ENCODE peak calls at places on chromosomes 1 and 21, in six cellular contexts. O is activated B cell treated with CpG ODN at 0.5 μM for 24 hours, J is GM12878, W is kidney, Z is transverse colon, F is colonic mucosa. V is an unnamed sample.

GRCh38 chr1:91570105-91570448 is 69.4 kb downstream of the CDC7 start:
- DNase-seq in O (no peak), J (no peak), W (no peak), Z (no peak), F (no peak), V (no peak)

GRCh38 chr1:3531928-3532327 is 77.5 kb downstream of the ARHGEF16 start:
- DNase-seq in O (no peak), J (no peak), W (no peak), Z (no peak), F (no peak), V (no peak)

GRCh38 chr1:180155202-180155682 is 573 bp downstream of the QSOX1 start:
- DNase-seq in O (peak), J (no peak), W (no peak), Z (peak), F (peak), V (no peak)

GRCh38 chr1:212727386-212728181 is 27.9 kb upstream of the BATF3 start:
- DNase-seq in O (no peak), J (no peak), W (peak), Z (no peak), F (no peak), V (no peak)

GRCh38 chr1:59697138-59697811 is 117.5 kb upstream of the HOOK1 start:
- DNase-seq in O (no peak), J (no peak), W (no peak), Z (no peak), F (no peak), V (no peak)

GRCh38 chr21:36381841-36382589 is 3.2 kb upstream of the CHAF1B start:
- DNase-seq in O (no peak), J (no peak), W (no peak), Z (no peak), F (no peak), V (no peak)

GRCh38 chr1:109627692-109628399 is 8.2 kb downstream of the AMPD2 start:
- DNase-seq in O (no peak), J (no peak), W (no peak), Z (no peak), F (no peak), V (no peak)

GRCh38 chr21:29194847-29195246 is 64.4 kb downstream of the MAP3K7CL start:
- DNase-seq in O (no peak), J (no peak), W (no peak), Z (no peak), F (no peak), V (no peak)

GRCh38 chr1:6472391-6472790 is 6.4 kb upstream of the TNFRSF25 start:
- DNase-seq in O (no peak), J (no peak), W (no peak), Z (no peak), F (peak), V (no peak)

GRCh38 chr21:39579734-39580332 is 32.9 kb upstream of the B3GALT5 start:
- DNase-seq in O (no peak), J (no peak), W (no peak), Z (no peak), F (no peak), V (no peak)

GRCh38 chr21:33640697-33641338 is 723 bp downstream of the CRYZL1 start:
- DNase-seq in O (no peak), J (no peak), W (no peak), Z (peak), F (peak), V (no peak)

GRCh38 chr1:84653130-84653680 is 37.1 kb downstream of the SSX2IP start:
- DNase-seq in O (no peak), J (no peak), W (no peak), Z (no peak), F (no peak), V (no peak)

GRCh38 chr1:150974580-150975478 is at the start of gene CERS2:
- DNase-seq in O (peak), J (no peak), W (peak), Z (peak), F (peak), V (peak)

DNA sequence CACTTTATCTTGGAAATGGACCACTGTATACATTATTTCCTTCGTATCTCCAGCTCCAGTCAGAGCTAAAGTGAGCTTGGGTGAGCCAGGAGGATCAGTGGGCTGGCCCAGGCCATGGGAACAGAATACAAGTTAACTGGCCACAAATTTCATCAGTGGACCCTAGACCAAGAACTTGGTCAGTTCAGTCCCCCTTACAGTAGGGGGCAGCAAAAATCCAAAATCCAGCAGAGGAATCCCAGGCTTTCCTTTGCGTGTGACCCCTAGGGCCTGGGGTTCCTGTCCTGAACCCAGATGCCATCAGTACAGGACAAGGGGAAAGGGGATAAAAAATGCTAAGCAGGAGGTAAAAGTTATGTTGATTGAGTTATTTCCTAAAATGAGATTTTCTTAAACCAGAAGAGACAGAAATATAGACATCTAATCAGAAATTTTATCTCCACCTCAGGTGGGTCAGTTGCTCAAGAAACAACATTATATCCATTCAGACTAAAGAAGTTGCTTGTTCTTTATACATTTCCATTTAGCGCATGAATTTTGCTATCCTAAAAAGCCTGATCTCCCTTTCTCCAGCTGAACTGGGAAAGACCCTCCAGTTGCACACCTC is 24.1 kb upstream of the LCE5A start:
- DNase-seq in O (no peak), J (no peak), W (no peak), Z (no peak), F (no peak), V (no peak)
- TF ChIP-seq CTCF in O (no peak), J (peak), W (no peak), Z (peak), F (no peak), V (no peak)

GRCh38 chr1:95467036-95467435 is 233.0 kb downstream of the RWDD3 start:
- DNase-seq in O (no peak), J (no peak), W (no peak), Z (no peak), F (no peak), V (no peak)
- TF ChIP-seq CTCF in O (no peak), J (no peak), W (no peak), Z (no peak), F (no peak), V (peak)

DNA sequence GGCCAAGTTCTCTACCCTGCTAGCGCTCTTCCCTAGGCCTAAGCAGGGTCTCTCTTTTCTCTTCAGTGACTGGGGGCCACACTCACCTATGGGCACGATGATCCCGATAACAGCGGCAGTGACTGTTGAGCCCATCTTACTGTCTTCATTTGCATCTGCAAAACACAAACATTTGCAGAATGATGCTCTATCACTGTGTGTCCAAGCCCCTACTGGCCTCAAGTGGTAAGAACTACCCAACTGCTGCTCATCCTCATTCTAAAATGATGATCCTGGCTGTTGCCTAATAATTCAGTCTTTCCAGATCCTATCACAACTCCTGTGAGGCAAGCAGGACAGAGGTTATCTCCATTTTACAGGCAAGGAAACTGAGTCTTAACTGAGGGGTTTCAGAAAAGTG is 16.7 kb upstream of the MAGOH start:
- DNase-seq in O (no peak), J (no peak), W (no peak), Z (no peak), F (no peak), V (no peak)
- TF ChIP-seq CTCF in O (no peak), J (no peak), W (no peak), Z (no peak), F (no peak), V (no peak)

GRCh38 chr1:16369821-16370220 is 2.8 kb downstream of the SZRD1 start:
- DNase-seq in O (no peak), J (no peak), W (no peak), Z (no peak), F (no peak), V (no peak)
- TF ChIP-seq CTCF in O (no peak), J (no peak), W (no peak), Z (no peak), F (no peak), V (no peak)

GRCh38 chr1:117339866-117340357 is 27.3 kb upstream of the MAN1A2 start:
- DNase-seq in O (no peak), J (no peak), W (no peak), Z (peak), F (peak), V (no peak)
- TF ChIP-seq CTCF in O (no peak), J (no peak), W (peak), Z (no peak), F (no peak), V (peak)

GRCh38 chr1:225441314-225442119 is 13.7 kb upstream of the LBR start:
- DNase-seq in O (no peak), J (no peak), W (no peak), Z (peak), F (peak), V (no peak)

GRCh38 chr1:225435487-225435886 is 7.6 kb upstream of the LBR start:
- DNase-seq in O (no peak), J (no peak), W (no peak), Z (no peak), F (no peak), V (no peak)

GRCh38 chr1:225435957-225436392 is 8.1 kb upstream of the LBR start:
- DNase-seq in O (no peak), J (no peak), W (no peak), Z (no peak), F (no peak), V (no peak)

GRCh38 chr1:225440380-225440957 is 12.6 kb upstream of the LBR start:
- DNase-seq in O (no peak), J (no peak), W (no peak), Z (peak), F (peak), V (no peak)

DNA sequence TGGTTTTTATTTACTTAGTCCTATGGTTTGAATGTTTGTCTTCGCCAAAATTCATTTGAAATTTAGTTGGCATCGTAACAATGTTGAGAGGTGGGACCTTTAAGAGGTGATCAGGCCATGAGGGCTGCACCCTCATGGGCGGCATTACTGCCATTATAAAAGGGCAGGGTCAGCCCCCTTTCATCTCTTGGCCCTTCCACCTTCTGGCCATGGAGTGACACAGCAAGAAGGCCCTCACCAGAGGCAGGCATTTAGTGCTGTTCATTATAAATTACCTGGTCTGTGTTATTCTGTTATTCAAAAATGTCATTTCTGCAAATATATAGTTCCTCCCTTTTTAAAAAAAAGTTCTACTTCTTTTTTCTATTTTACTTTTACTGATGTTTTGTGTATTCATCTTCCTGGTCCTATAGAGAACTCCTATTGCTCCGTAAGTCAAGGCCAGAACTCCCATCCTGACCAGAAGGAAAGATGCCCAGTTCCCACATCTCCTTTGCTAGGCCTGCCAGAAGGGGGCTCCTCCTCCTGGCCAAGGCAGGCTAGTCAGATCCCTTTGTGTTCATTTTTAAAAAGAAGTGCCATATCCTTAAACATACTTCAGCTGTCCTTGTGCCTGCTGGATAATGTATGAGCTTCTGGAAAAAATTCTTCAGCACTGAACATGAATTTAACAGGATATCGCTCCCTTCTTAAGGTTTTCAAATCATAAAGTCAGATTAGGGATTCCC is 10.0 kb upstream of the LBR start:
- DNase-seq in O (no peak), J (no peak), W (no peak), Z (peak), F (peak), V (no peak)
- TF ChIP-seq CTCF in O (no peak), J (peak), W (peak), Z (peak), F (peak), V (peak)

GRCh38 chr21:42835211-42835610 is 44.1 kb downstream of the WDR4 start:
- DNase-seq in O (no peak), J (no peak), W (no peak), Z (no peak), F (no peak), V (no peak)

GRCh38 chr21:42834730-42835191 is 44.6 kb downstream of the WDR4 start:
- DNase-seq in O (no peak), J (no peak), W (peak), Z (no peak), F (peak), V (no peak)

GRCh38 chr21:42833859-42834729 is 45.2 kb downstream of the WDR4 start:
- DNase-seq in O (peak), J (no peak), W (peak), Z (no peak), F (peak), V (no peak)

GRCh38 chr21:42835611-42836401 is 43.5 kb downstream of the WDR4 start:
- DNase-seq in O (peak), J (no peak), W (peak), Z (no peak), F (peak), V (no peak)

GRCh38 chr21:42833439-42833815 is 45.9 kb downstream of the WDR4 start:
- DNase-seq in O (no peak), J (peak), W (peak), Z (peak), F (peak), V (no peak)
- TF ChIP-seq CTCF in O (no peak), J (peak), W (peak), Z (peak), F (peak), V (peak)

V was measured in progenitor cell of endocrine pancreas.